ENCODE peak calls at places on chromosomes 16 and 17, in seven cellular contexts. A, Q, X, L, J, N and C are unnamed samples.
A peak's percentile ranks its signal among the peaks of the same experiment; 100 is the strongest.

GRCh38 chr16:75801307-75801706 is 75.0 kb upstream of the CPHXL start:
- DNase-seq in N (no peak), Q (no peak), X (no peak), L (no peak), J (no peak), A (no peak), C (no peak)

GRCh38 chr17:29687601-29688000 is 64.9 kb upstream of the CORO6 start:
- DNase-seq in N (no peak), X (no peak), L (no peak), Q (no peak), J (no peak), A (no peak), C (no peak)

GRCh38 chr17:44385287-44386181 is 3.9 kb downstream of the ITGA2B start:
- DNase-seq in Q (peak; percentile 85), X (peak; percentile 97), N (peak; percentile 93), A (peak; percentile 96), L (peak; percentile 83), J (no peak), C (peak; percentile 84)

GRCh38 chr16:25366078-25366477 is 108.4 kb upstream of the ZKSCAN2 start:
- DNase-seq in L (no peak), A (no peak), N (no peak), J (no peak), X (no peak), Q (no peak), C (no peak)

GRCh38 chr17:66764559-66764958 is 70.4 kb upstream of the CACNG5 start:
- DNase-seq in A (no peak), Q (no peak), N (peak; percentile 19), X (no peak), J (no peak), L (no peak), C (no peak)

GRCh38 chr16:26058326-26058725 is 366.6 kb downstream of the HS3ST4 start:
- DNase-seq in Q (no peak), N (no peak), X (no peak), J (no peak), L (no peak), A (no peak), C (no peak)

GRCh38 chr17:83103200-83103937 is 24.0 kb downstream of the METRNL start:
- DNase-seq in Q (peak; percentile 83), L (no peak), X (peak; percentile 75), J (no peak), A (peak; percentile 93), N (peak; percentile 90), C (peak; percentile 81)

GRCh38 chr16:48862087-48862532 is 252.1 kb upstream of the N4BP1 start:
- DNase-seq in J (no peak), Q (no peak), X (no peak), N (no peak), L (no peak), A (no peak), C (peak; percentile 8)

GRCh38 chr17:66957951-66958579 is 6.4 kb upstream of the CACNG4 start:
- DNase-seq in A (no peak), N (no peak), X (peak; percentile 66), J (no peak), L (no peak), Q (no peak), C (no peak)

GRCh38 chr17:77863814-77864161 is 94.7 kb upstream of the TNRC6C start:
- DNase-seq in Q (no peak), L (no peak), X (peak; percentile 71), J (no peak), A (peak; percentile 72), N (no peak), C (peak; percentile 56)

GRCh38 chr17:34628883-34629282 is 49.5 kb downstream of the TMEM132E start:
- DNase-seq in A (no peak), Q (no peak), J (no peak), N (no peak), X (no peak), L (no peak), C (no peak)

GRCh38 chr16:52837251-52837650 is 215.4 kb downstream of the CHD9NB start:
- DNase-seq in Q (no peak), J (no peak), A (no peak), N (no peak), X (no peak), L (no peak), C (no peak)

GRCh38 chr17:9971991-9972390 is 66.9 kb upstream of the RCVRN start:
- DNase-seq in J (no peak), Q (peak; percentile 35), N (peak; percentile 84), A (no peak), L (peak; percentile 89), X (peak; percentile 36), C (peak; percentile 66)

GRCh38 chr16:74738816-74739215 is 35.8 kb downstream of the FA2H start:
- DNase-seq in J (no peak), L (no peak), N (no peak), Q (no peak), A (no peak), X (no peak), C (no peak)

GRCh38 chr17:61461967-61462733 is 9.9 kb downstream of the TBX4 start:
- DNase-seq in J (no peak), A (peak; percentile 43), N (peak; percentile 56), L (no peak), Q (no peak), X (peak; percentile 78), C (no peak)

GRCh38 chr17:44071198-44071520 is 624 bp downstream of the G6PC3 start:
- DNase-seq in L (peak; percentile 83), Q (no peak), X (no peak), J (no peak), A (no peak), N (no peak), C (no peak)

GRCh38 chr17:64219571-64219970 is 43.5 kb downstream of the TEX2 start:
- DNase-seq in Q (no peak), N (no peak), J (no peak), X (no peak), A (peak; percentile 39), L (no peak), C (no peak)

GRCh38 chr16:28882476-28883180 is 4.3 kb downstream of the ATP2A1 start:
- DNase-seq in X (no peak), L (no peak), N (no peak), A (no peak), Q (no peak), J (no peak), C (no peak)

GRCh38 chr16:68642436-68643064 is 2.6 kb upstream of the CDH3 start:
- DNase-seq in L (no peak), X (peak; percentile 72), A (no peak), N (no peak), Q (no peak), J (no peak), C (no peak)

GRCh38 chr16:9092963-9093477 is 1.6 kb downstream of the HAPSTR1 start:
- DNase-seq in X (peak; percentile 20), L (no peak), A (peak; percentile 30), N (peak; percentile 70), Q (peak; percentile 55), J (no peak), C (peak; percentile 42)

GRCh38 chr16:71893888-71894228 is 1.5 kb upstream of the IST1 start:
- DNase-seq in Q (no peak), X (no peak), L (no peak), J (no peak), N (no peak), A (no peak), C (no peak)

GRCh38 chr16:71896688-71897368 is 1.5 kb downstream of the IST1 start:
- DNase-seq in N (no peak), L (no peak), X (no peak), J (no peak), Q (no peak), A (no peak), C (no peak)

GRCh38 chr16:71894229-71894920 is 956 bp upstream of the IST1 start:
- DNase-seq in J (no peak), L (no peak), X (peak; percentile 37), Q (peak; percentile 56), A (no peak), N (peak; percentile 79), C (peak; percentile 53)

GRCh38 chr16:71895679-71896385 is 501 bp downstream of the IST1 start:
- DNase-seq in X (no peak), Q (peak; percentile 37), N (peak; percentile 68), A (peak; percentile 49), L (peak; percentile 78), J (no peak), C (peak; percentile 45)

DNA sequence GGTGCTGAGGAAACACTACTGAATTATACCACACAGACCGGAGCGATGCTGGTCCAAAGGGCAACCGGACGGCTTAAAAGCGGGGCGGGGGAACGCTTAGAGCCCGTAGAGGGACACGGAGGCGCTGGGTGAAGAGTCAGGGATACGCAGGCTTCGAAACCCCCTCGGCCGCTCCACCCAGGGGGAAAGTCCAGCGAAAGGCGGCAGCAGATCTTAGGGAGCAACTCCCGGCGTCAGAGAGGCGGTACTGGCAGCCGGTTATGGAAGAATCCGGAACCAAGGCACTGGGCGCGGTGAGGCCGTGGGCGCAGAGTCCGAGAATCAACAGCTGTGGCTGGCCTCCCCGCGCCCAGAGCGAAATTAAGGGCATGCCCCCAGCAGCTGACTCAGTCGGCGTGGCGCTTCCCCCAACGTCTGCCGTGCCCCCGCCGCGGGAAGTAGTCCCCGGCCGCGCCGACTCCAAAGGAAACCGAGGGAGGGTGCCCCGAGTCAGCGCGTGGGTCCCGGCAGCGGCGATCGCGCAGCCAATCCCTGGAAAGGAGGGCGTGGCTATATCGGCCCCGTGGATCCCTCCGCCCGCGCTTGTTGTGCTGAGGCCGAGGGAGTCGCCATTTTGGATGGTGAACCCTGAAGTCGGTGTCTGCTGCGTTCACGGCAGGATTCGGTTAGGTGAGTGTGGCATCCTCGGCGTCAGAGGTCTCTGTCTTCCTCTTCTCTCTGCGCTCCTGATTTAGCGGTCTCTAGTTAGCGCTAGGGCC is at the start of gene IST1:
- DNase-seq in J (peak; percentile 85), N (peak; percentile 99), L (peak; percentile 98), X (peak; percentile 98), A (peak; percentile 98), Q (peak; percentile 98), C (peak; percentile 98)
- TF ChIP-seq EP300 in J (peak; percentile 33), N (no peak), L (no peak), X (peak; percentile 24), A (no peak), Q (no peak), C (no peak)

GRCh38 chr16:11586375-11586855 is 304 bp downstream of the LITAF start:
- DNase-seq in X (no peak), L (no peak), N (no peak), Q (no peak), A (no peak), J (no peak), C (no peak)
- H3K27ac ChIP-seq in X (no peak overlapping the region), L (peak overlapping the region; percentile 96), N (peak overlapping the region; percentile 94), Q (peak overlapping the region; percentile 95), A (peak overlapping the region; percentile 41), J (peak overlapping the region; percentile 92), C (peak overlapping the region; percentile 95)

GRCh38 chr17:46061435-46061834 is 62.4 kb downstream of the STH start:
- DNase-seq in A (peak; percentile 35), N (no peak), J (no peak), L (no peak), Q (no peak), X (no peak), C (no peak)
- TF ChIP-seq POLR2AphosphoS5 in A (no peak), N (no peak), J (no peak), L (no peak), Q (no peak), X (no peak), C (no peak)

DNA sequence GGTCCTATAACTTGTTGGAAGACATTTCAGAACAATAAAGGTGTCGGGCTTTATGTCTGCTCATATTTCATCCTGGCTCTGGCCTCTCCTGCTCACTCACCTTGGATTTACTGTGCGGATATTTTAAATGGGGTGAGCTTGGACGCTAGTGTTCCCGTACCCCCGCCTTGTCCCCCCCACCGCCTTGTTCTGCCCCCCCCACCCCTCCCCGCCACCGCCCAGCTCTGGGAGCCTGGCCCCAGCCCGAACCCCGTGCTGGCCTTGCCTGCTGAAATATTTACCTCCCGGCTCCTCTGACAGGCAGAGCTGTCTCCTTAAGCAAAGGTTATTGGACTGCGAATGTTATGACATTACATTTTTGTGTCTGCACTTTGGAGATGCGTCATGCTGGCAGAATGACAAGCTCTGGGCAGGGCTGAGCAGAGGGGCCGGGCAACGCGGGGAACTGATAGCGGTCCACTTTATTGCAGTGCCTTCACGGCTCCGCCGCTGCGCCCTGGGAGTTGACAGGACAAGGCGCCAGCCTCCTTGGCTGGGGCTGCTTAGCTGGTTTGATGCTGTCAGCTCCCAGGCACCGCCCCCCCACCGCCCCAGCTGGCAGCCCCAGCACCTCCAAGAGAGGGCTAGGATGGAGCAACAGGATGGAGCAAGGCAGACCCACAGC is 222.5 kb upstream of the GSE1 start:
- DNase-seq in X (peak; percentile 90), A (peak; percentile 91), N (peak; percentile 96), L (peak; percentile 93), J (no peak), Q (peak; percentile 62), C (peak; percentile 89)
- TF ChIP-seq EP300 in X (peak; percentile 45), A (peak; percentile 62), N (peak; percentile 30), L (no peak), J (no peak), Q (no peak), C (no peak)